ENCODE peak calls at places on chromosomes 16 and 17, in six cellular contexts. B, F, Q, O, Z and D are unnamed samples.

GRCh38 chr16:72434159-72434558 is 262.2 kb upstream of the PMFBP1 start:
- DNase-seq in Q (no peak), Z (no peak), B (no peak), O (no peak), F (no peak), D (peak)

GRCh38 chr16:14187517-14188338 is 116.6 kb downstream of the MRTFB start:
- DNase-seq in F (no peak), Z (no peak), B (no peak), O (no peak), Q (no peak), D (no peak)

GRCh38 chr16:11255737-11256656 is at the start of gene SOCS1:
- DNase-seq in B (peak), O (peak), Q (peak), Z (peak), F (peak), D (peak)

GRCh38 chr17:31527606-31528005 is 136.1 kb downstream of the RAB11FIP4 start:
- DNase-seq in O (no peak), Q (no peak), F (no peak), B (no peak), Z (no peak), D (no peak)

GRCh38 chr17:80659651-80660050 is 115.0 kb downstream of the RPTOR start:
- DNase-seq in B (no peak), O (no peak), F (no peak), Z (no peak), Q (no peak), D (no peak)

GRCh38 chr16:83552193-83552592 is 255.6 kb upstream of the HSBP1 start:
- DNase-seq in F (no peak), O (no peak), Q (no peak), B (no peak), Z (no peak), D (no peak)

GRCh38 chr17:68613739-68614298 is 12.7 kb upstream of the FAM20A start:
- DNase-seq in O (no peak), Q (peak), Z (no peak), F (peak), B (no peak), D (peak)

GRCh38 chr16:4624827-4625616 is 396 bp downstream of the MGRN1 start:
- DNase-seq in Q (peak), F (peak), O (no peak), B (no peak), Z (peak), D (no peak)

GRCh38 chr17:17768415-17769088 is 68.2 kb downstream of the SREBF1 start:
- DNase-seq in B (no peak), Z (no peak), O (no peak), F (no peak), Q (no peak), D (no peak)

GRCh38 chr17:78125138-78125913 is 3.2 kb downstream of the TMC6 start:
- DNase-seq in Z (no peak), Q (no peak), B (no peak), F (no peak), O (no peak), D (no peak)

GRCh38 chr16:11084484-11085024 is 140.2 kb downstream of the CLEC16A start:
- DNase-seq in Q (peak), F (no peak), B (no peak), O (no peak), Z (no peak), D (peak)

GRCh38 chr16:85096921-85097320 is 15.4 kb downstream of the CIBAR2 start:
- DNase-seq in B (no peak), O (no peak), Z (no peak), Q (no peak), F (no peak), D (no peak)

GRCh38 chr16:84532299-84532724 is 27.9 kb upstream of the MEAK7 start:
- DNase-seq in Z (peak), F (peak), Q (no peak), O (peak), B (no peak), D (no peak)

GRCh38 chr17:28470266-28471126 is 2.9 kb upstream of the SLC13A2 start:
- DNase-seq in Z (no peak), B (no peak), F (no peak), Q (no peak), O (no peak), D (no peak)

GRCh38 chr17:7404737-7405412 is 978 bp upstream of the TMEM256 start:
- DNase-seq in O (no peak), B (no peak), Q (no peak), F (no peak), Z (no peak), D (no peak)

GRCh38 chr16:89071686-89072182 is 21.9 kb upstream of the ACSF3 start:
- DNase-seq in B (no peak), F (no peak), Z (no peak), O (no peak), Q (no peak), D (no peak)

GRCh38 chr17:76026714-76027158 is 370 bp downstream of the EVPL start:
- DNase-seq in O (no peak), B (no peak), Q (peak), Z (no peak), F (no peak), D (no peak)